ENCODE peak calls at places on chromosomes 1 and 21, in eight cellular contexts. O is WTC11, I is H1, P is cardiac muscle cell, T is cardiac fibroblast, Y is natural killer cell, G is nephron progenitor cell, J is fibroblast of pulmonary artery. W is an unnamed sample.

GRCh38 chr1:235455806-235456205 is 48.4 kb downstream of the B3GALNT2 start:
- DNase-seq in O (no peak), I (no peak), P (no peak), T (no peak), Y (no peak), G (no peak), J (no peak), W (no peak)

GRCh38 chr1:180925471-180926051 is 12.9 kb downstream of the KIAA1614 start:
- DNase-seq in O (no peak), I (no peak), P (no peak), T (no peak), Y (no peak), G (no peak), J (no peak), W (no peak)

GRCh38 chr1:201731592-201731991 is 97.4 kb upstream of the IPO9 start:
- DNase-seq in O (no peak), I (no peak), P (peak; percentile 97), T (peak; percentile 72), Y (no peak), G (no peak), J (no peak), W (no peak)

GRCh38 chr21:32727478-32727727 is 410 bp downstream of the SYNJ1 start:
- DNase-seq in O (no peak), I (no peak), P (no peak), T (no peak), Y (no peak), G (no peak), J (no peak), W (no peak)

GRCh38 chr1:168148916-168149315 is 12.2 kb upstream of the GPR161 start:
- DNase-seq in O (no peak), I (no peak), P (no peak), T (no peak), Y (no peak), G (no peak), J (no peak), W (no peak)

GRCh38 chr1:29524285-29525065 is 288.2 kb downstream of the PTPRU start:
- DNase-seq in O (peak; percentile 8), I (no peak), P (no peak), T (no peak), Y (peak; percentile 9), G (no peak), J (no peak), W (no peak)

GRCh38 chr1:93344886-93345632 is 648 bp upstream of the DR1 start:
- DNase-seq in O (no peak), I (no peak), P (no peak), T (peak; percentile 32), Y (no peak), G (no peak), J (peak; percentile 29), W (no peak)

GRCh38 chr21:45888361-45889009 is 93.1 kb upstream of the COL6A1 start:
- DNase-seq in O (no peak), I (no peak), P (no peak), T (no peak), Y (no peak), G (no peak), J (no peak), W (no peak)

GRCh38 chr1:201709564-201710295 is 119.2 kb upstream of the IPO9 start:
- DNase-seq in O (peak; percentile 87), I (peak; percentile 50), P (peak; percentile 77), T (peak; percentile 72), Y (peak; percentile 41), G (peak; percentile 81), J (peak; percentile 67), W (peak; percentile 78)

GRCh38 chr1:116737855-116738318 is 16.3 kb upstream of the CD2 start:
- DNase-seq in O (no peak), I (no peak), P (no peak), T (no peak), Y (no peak), G (no peak), J (no peak), W (no peak)

GRCh38 chr1:111768625-111769024 is 12.9 kb downstream of the DDX20 start:
- DNase-seq in O (no peak), I (no peak), P (no peak), T (no peak), Y (no peak), G (no peak), J (no peak), W (no peak)

GRCh38 chr1:24540051-24540905 is 15.6 kb upstream of the NCMAP start:
- DNase-seq in O (no peak), I (no peak), P (no peak), T (no peak), Y (no peak), G (no peak), J (no peak), W (no peak)

GRCh38 chr1:90605070-90605469 is 112.0 kb downstream of the BARHL2 start:
- DNase-seq in O (no peak), I (no peak), P (no peak), T (no peak), Y (no peak), G (no peak), J (no peak), W (no peak)

GRCh38 chr1:30915491-30916230 is 7.1 kb upstream of the SDC3 start:
- DNase-seq in O (no peak), I (no peak), P (no peak), T (no peak), Y (no peak), G (no peak), J (no peak), W (no peak)

GRCh38 chr1:30914931-30915330 is 6.4 kb upstream of the SDC3 start:
- DNase-seq in O (no peak), I (no peak), P (no peak), T (no peak), Y (no peak), G (no peak), J (no peak), W (no peak)

GRCh38 chr1:30920827-30921226 is 12.3 kb upstream of the SDC3 start:
- DNase-seq in O (no peak), I (no peak), P (no peak), T (no peak), Y (no peak), G (no peak), J (no peak), W (no peak)

GRCh38 chr1:30916296-30916695 is 7.7 kb upstream of the SDC3 start:
- DNase-seq in O (peak; percentile 1), I (no peak), P (no peak), T (no peak), Y (no peak), G (no peak), J (no peak), W (no peak)

DNA sequence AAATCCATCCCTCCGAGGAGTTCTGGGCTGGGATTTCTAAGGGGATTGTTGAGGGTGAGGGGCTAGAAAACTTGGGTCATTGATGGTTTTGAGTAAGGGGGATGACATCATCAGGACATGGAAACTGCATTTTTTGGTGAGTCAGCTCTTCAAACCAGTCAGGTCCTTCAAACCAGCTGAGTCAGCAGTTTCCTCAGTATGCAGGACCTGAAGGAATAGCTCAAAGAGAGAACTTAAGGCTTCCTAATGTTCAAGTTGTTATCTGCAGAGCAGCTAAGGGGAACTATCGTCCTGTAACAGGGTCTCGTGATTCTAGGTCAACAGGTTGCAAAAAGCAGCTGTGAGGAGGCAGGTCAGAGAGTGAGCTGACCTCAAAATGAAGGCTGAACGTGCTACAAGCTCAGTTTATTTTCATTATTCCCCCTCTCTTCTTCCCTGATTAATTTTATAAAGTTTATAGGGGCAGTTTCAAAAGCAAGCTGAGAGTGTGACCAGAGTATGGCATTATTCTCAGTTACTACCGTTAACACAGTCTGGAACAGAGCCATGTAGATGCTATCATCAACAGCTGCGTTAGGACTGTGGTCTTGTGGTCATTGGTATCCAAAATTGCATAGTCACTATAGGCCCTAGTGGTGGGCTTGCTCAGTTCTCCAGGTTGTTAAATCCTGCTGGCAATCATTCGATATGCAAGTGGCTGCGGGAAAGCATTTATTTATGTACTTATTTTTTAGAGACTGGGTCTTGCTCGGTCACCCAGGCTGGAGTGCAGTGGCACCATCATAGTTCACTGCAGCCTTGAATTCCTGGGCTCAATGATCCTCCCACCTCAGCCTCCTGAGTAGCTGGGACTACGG is 10.7 kb upstream of the SDC3 start:
- DNase-seq in O (no peak), I (no peak), P (peak; percentile 26), T (peak; percentile 70), Y (no peak), G (no peak), J (peak; percentile 70), W (no peak)
- TF ChIP-seq CTCF in O (no peak), I (no peak), P (no peak), T (no peak), Y (no peak), G (no peak), J (no peak), W (no peak)

GRCh38 chr1:33636209-33636608 is 163.8 kb downstream of the ZSCAN20 start:
- DNase-seq in O (no peak), I (no peak), P (no peak), T (no peak), Y (no peak), G (no peak), J (no peak), W (no peak)

GRCh38 chr1:33634143-33634542 is 161.7 kb downstream of the ZSCAN20 start:
- DNase-seq in O (no peak), I (no peak), P (no peak), T (no peak), Y (no peak), G (no peak), J (no peak), W (no peak)

GRCh38 chr1:33634806-33635205 is 162.4 kb downstream of the ZSCAN20 start:
- DNase-seq in O (peak; percentile 75), I (no peak), P (peak; percentile 62), T (peak; percentile 17), Y (no peak), G (peak; percentile 60), J (peak; percentile 20), W (peak; percentile 66)

GRCh38 chr1:33635336-33636012 is 163.0 kb downstream of the ZSCAN20 start:
- DNase-seq in O (peak; percentile 55), I (no peak), P (no peak), T (no peak), Y (no peak), G (no peak), J (no peak), W (no peak)

GRCh38 chr1:33633019-33633801 is 160.8 kb downstream of the ZSCAN20 start:
- DNase-seq in O (peak; percentile 96), I (peak; percentile 64), P (peak; percentile 94), T (peak; percentile 85), Y (peak; percentile 75), G (peak; percentile 97), J (peak; percentile 86), W (peak; percentile 97)
- TF ChIP-seq CTCF in O (peak; percentile 85), I (peak; percentile 100), P (peak; percentile 100), T (peak; percentile 100), Y (peak; percentile 96), G (peak; percentile 99), J (no peak), W (peak; percentile 91)

DNA sequence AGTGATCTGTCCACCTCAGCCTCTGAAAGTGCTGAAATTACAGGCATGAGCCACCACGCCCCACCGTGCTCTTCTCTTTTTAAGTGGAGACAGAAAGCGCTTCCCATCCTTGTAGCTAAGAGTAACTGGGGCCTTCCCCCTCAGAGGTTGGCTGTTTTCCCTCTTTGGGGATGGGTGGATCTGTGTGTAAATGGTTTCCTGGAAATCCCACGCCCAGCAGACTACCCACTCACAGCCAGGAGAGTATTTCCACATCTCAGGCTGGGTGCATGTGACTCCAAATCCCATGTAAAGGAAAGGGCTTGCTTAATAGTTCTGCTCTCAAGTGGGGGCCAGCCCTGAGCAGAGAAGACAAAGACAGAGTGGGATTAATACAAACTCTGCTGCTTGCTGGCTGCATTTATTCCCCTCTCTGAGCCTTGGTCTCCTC is 19.6 kb upstream of the TCEA3 start:
- DNase-seq in O (no peak), I (no peak), P (no peak), T (peak; percentile 99), Y (no peak), G (no peak), J (peak; percentile 99), W (no peak)
- TF ChIP-seq CTCF in O (no peak), I (no peak), P (no peak), T (no peak), Y (no peak), G (no peak), J (no peak), W (no peak)

GRCh38 chr1:161038523-161039153 is at the start of gene TSTD1:
- DNase-seq in O (peak; percentile 81), I (no peak), P (peak; percentile 55), T (peak; percentile 26), Y (peak; percentile 75), G (peak; percentile 72), J (no peak), W (peak; percentile 49)
- TF ChIP-seq CTCF in O (no peak), I (no peak), P (no peak), T (no peak), Y (no peak), G (no peak), J (no peak), W (no peak)

W was measured in endothelial cell.